ENCODE peak calls at places on chromosome 19, in five cellular contexts. W is gastrocnemius medialis, D is left ventricle myocardium inferior, K is endodermal cell, T is testis. E is an unnamed sample. For H3K9me3, the result is how much of the 10 kb centered on the place peaks cover.

GRCh38 chr19:39845621-39846175 is 481 bp downstream of the FBL start:
- DNase-seq in W (no peak), D (no peak), K (no peak), T (no peak), E (peak)

GRCh38 chr19:4305659-4306058 is 1.3 kb downstream of the FSD1 start:
- DNase-seq in W (no peak), D (no peak), K (no peak), T (no peak), E (no peak)

GRCh38 chr19:418761-419632 is 10.1 kb upstream of the C2CD4C start:
- DNase-seq in W (no peak), D (peak), K (peak), T (no peak), E (no peak)

GRCh38 chr19:1247747-1248453 is 483 bp upstream of the MIDN start:
- DNase-seq in W (peak), D (peak), K (peak), T (no peak), E (peak)

GRCh38 chr19:51317381-51317780 is 5.9 kb downstream of the IGLON5 start:
- DNase-seq in W (no peak), D (no peak), K (no peak), T (no peak), E (no peak)

GRCh38 chr19:29516358-29516725 is 9.5 kb upstream of the VSTM2B start:
- DNase-seq in W (no peak), D (peak), K (no peak), T (no peak), E (no peak)

GRCh38 chr19:42325896-42326771 is 699 bp downstream of the MEGF8 start:
- DNase-seq in W (no peak), D (peak), K (peak), T (no peak), E (peak)

GRCh38 chr19:18743281-18743825 is 47.8 kb downstream of the COMP start:
- DNase-seq in W (no peak), D (peak), K (peak), T (peak), E (peak)

GRCh38 chr19:40771101-40771539 is 4.2 kb upstream of the MIA start:
- DNase-seq in W (no peak), D (no peak), K (no peak), T (peak), E (peak)

GRCh38 chr19:30224689-30225606 is 147.2 kb upstream of the ZNF536 start:
- DNase-seq in W (no peak), D (no peak), K (peak), T (peak), E (peak)

GRCh38 chr19:47781590-47782318 is 3.3 kb downstream of the SELENOW start:
- DNase-seq in W (no peak), D (peak), K (no peak), T (peak), E (no peak)

GRCh38 chr19:48619692-48620565 is 623 bp downstream of the SPHK2 start:
- DNase-seq in W (no peak), D (no peak), K (peak), T (no peak), E (no peak)

GRCh38 chr19:45420871-45421270 is 2.8 kb downstream of the ERCC1 start:
- DNase-seq in W (no peak), D (no peak), K (no peak), T (no peak), E (no peak)

GRCh38 chr19:1045247-1045603 is 5.3 kb downstream of the ABCA7 start:
- DNase-seq in W (no peak), D (no peak), K (peak), T (peak), E (peak)

GRCh38 chr19:47021536-47022139 is 2.0 kb downstream of the NPAS1 start:
- DNase-seq in W (no peak), D (no peak), K (peak), T (no peak), E (no peak)

GRCh38 chr19:18650048-18650435 is 13.2 kb downstream of the KLHL26 start:
- DNase-seq in W (peak), D (peak), K (peak), T (peak), E (no peak)

GRCh38 chr19:52943884-52944643 is 18.6 kb downstream of the ZNF816 start:
- DNase-seq in W (no peak), D (no peak), K (peak), T (no peak), E (no peak)

GRCh38 chr19:3753631-3754410 is 7.7 kb downstream of the APBA3 start:
- DNase-seq in W (no peak), D (no peak), K (no peak), T (no peak), E (no peak)

GRCh38 chr19:4575978-4576933 is 16.8 kb upstream of the SEMA6B start:
- DNase-seq in W (peak), D (peak), K (peak), T (peak), E (peak)

DNA sequence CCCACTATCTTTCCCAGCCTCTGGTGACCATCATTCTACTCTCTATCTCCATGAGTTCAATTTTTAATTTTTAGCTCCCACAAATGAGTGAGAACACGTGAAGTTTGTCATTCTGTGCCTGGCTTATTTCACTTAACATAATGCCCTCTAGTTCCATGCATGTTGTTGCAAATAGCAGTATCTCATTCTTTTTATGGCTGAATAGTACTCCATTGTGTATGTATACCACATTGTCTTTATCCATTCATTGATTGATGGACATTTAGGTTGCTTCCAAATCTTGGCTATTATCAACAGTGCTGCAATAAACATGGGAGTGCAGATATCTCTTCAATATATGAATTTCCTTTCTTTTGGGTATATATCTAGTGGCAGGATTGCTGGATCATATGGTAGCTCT is 22.9 kb upstream of the ZFP82 start:
- DNase-seq in W (no peak), D (no peak), K (no peak), T (no peak), E (no peak)
- H3K9me3 ChIP-seq in W (under half), D (half or more), K (under half), T (under half), E (under half)

GRCh38 chr19:43902399-43902798 is 32.7 kb downstream of the ZNF45 start:
- DNase-seq in W (no peak), D (no peak), K (no peak), T (no peak), E (no peak)
- H3K9me3 ChIP-seq in W (under half), D (half or more), K (under half), T (under half), E (under half)

DNA sequence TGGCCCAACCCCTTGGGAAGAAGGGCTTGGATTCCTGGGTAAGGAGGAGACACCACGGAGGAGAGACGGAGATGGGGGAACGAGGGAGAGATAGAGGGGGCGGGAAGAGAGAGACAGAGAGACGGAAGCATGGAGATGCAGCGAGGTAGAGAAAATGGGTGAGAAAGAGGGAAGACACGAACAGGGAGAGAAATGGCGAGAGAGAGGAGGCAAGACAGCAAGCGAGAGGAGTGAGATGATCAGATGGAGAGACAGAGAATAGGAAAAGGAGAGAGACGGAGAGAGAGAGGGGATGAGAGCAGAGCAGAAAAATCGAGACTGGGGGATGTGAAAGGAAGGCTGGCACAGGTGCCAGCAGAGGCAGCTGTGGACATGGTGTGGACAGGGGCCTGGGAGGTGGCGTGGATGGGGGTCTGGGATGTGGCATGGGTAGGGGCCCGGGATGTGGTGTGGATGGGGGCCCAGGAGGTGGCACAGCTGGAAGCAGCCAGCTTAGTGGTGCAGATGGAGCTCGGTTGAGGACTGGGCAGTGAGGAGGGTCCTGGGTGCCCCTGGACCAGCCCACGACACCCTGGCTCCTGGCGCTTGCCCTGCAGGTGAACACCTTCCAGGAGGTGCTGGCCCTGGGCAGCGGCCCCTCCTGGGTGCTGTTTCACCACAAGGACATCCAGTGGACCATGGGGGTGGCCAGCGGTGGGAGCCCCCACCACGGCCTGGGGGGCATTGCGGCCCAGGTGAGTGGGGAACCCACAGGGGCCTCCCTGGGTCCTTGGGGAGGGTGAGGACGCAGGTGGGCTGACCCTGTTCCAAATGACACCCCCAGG is 33.9 kb downstream of the HPN start:
- DNase-seq in W (no peak), D (no peak), K (no peak), T (no peak), E (no peak)
- H3K9me3 ChIP-seq in W (under half), D (under half), K (under half), T (under half), E (under half)

DNA sequence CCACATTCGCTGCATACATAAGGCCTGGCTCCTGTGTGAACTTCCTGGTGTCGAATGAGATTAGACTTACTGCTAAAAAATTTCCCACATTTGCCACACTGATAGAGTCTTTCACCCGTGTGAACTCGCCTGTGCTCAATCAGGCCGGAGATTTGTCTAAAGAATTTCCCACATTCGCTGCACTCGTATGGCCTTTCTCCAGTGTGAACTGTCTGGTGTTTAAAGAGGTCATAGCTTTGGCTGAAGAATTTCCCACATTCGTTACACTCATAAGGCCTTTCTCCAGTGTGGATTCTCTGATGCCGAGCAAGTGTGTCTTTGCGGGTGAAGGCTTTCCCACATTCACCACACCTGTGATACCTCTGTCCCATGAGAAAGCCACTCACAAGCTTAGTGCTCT is 6.5 kb downstream of the ZNF671 start:
- DNase-seq in W (no peak), D (no peak), K (no peak), T (no peak), E (no peak)
- H3K9me3 ChIP-seq in W (under half), D (half or more), K (under half), T (under half), E (under half)

DNA sequence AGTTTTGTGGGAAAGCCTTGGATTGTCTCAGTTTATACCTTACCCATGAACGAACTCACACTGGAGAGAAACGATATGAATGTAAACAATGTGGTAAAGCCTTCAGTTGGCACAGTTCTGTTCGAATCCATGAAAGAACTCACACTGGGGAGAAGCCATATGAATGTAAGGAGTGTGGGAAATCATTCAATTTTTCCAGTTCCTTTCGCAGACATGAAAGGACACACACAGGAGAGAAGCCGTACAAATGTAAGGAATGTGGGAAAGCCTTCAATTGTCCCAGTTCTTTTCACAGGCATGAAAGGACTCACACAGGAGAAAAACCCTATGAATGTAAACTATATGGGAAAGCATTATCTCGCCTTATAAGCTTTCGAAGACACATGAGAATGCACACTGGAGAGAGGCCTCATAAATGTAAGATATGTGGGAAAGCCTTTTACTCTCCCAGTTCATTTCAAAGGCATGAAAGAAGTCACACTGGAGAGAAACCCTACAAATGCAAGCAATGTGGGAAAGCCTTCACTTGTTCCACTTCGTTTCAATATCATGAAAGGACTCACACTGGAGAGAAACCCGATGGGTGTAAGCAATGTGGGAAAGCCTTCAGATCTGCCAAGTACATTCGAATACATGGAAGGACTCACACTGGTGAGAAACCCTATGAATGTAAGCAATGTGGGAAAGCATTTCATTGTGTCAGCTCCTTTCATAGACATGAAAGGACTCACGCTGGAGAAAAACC is 7.5 kb upstream of the ZNF440 start:
- DNase-seq in W (no peak), D (no peak), K (no peak), T (no peak), E (no peak)
- H3K9me3 ChIP-seq in W (under half), D (under half), K (under half), T (under half), E (under half)

GRCh38 chr19:57288373-57288772 is 8.1 kb downstream of the ZNF460 start:
- DNase-seq in W (no peak), D (no peak), K (no peak), T (no peak), E (no peak)

GRCh38 chr19:57293719-57294118 is 13.4 kb downstream of the ZNF460 start:
- DNase-seq in W (no peak), D (no peak), K (no peak), T (no peak), E (no peak)

DNA sequence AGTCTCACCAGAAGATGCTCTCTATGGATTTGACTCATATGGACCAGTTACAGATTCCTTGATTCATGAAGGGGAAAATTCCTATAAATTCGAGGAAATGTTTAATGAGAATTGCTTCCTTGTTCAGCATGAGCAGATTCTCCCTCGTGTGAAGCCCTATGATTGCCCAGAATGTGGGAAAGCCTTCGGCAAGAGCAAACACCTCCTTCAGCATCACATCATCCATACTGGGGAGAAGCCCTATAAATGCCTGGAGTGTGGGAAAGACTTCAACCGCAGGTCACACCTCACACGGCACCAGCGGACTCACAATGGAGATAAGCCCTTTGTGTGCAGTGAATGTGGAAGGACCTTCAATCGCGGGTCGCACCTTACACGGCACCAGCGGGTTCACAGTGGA is 10.7 kb downstream of the ZNF460 start:
- DNase-seq in W (no peak), D (no peak), K (no peak), T (no peak), E (no peak)
- H3K9me3 ChIP-seq in W (under half), D (half or more), K (under half), T (under half), E (under half)

DNA sequence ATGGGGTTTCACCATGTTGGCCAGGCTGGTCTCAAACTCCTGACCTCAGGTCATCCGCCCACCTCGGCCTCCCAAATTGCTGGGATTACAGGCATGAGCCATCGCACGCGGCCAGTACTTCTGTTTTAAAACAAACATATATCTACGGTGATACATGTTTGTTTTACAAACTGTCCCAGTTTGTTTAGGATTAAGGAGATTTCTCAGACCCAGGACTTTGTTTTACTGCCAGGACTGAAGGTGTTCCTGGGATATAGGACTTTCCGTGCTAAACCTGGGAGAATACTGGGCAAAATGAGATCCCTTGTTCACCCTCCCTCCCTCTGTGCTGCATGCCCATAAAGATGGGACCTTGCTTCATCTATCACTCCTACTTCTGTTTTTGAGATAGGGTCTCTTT is 8.8 kb downstream of the NLRP8 start:
- DNase-seq in W (no peak), D (no peak), K (no peak), T (no peak), E (no peak)
- H3K9me3 ChIP-seq in W (under half), D (under half), K (half or more), T (under half), E (under half)

GRCh38 chr19:49953376-49953775 is 7.6 kb downstream of the SIGLEC11 start:
- DNase-seq in W (no peak), D (no peak), K (no peak), T (no peak), E (no peak)

GRCh38 chr19:49954092-49954825 is 6.7 kb downstream of the SIGLEC11 start:
- DNase-seq in W (no peak), D (no peak), K (no peak), T (peak), E (peak)

GRCh38 chr19:49956113-49956491 is 4.9 kb downstream of the SIGLEC11 start:
- DNase-seq in W (no peak), D (no peak), K (no peak), T (no peak), E (no peak)

GRCh38 chr19:49954933-49955332 is 6.0 kb downstream of the SIGLEC11 start:
- DNase-seq in W (no peak), D (no peak), K (no peak), T (no peak), E (peak)

DNA sequence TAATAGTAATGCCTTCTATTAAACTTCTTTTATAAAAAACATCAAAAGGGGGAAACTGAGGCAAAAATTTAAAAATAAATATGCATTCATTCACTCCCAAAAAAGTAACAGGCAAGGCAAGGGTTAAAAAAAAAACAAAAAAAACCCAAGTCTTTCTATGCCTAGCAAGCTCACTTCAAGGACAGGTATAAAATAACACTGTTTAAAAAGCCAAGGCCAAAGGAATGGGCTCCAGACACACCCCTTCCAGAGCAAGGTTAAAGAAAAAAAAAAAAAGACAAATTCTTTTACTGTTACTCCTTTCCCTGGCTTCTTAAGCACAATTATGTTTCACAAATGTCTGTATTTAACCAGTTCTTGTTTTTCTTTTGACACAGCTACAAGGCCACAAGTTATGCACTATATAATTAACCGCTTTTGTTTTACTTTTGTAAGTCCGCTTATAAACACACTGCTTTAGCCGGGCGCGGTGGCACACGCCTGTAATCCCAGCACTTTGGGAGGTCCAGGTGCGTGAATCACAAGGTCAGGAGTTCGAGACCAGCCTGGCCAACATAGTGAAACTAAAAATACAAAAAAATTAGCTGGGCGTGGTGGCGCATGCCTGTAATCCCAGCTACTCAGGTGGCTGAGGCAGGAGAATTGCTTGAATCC is 3.6 kb downstream of the SIGLEC11 start:
- DNase-seq in W (no peak), D (no peak), K (no peak), T (no peak), E (peak)
- H3K9me3 ChIP-seq in W (under half), D (under half), K (under half), T (under half), E (under half)

GRCh38 chr19:9151367-9151766 is 11.2 kb downstream of the ZNF317 start:
- DNase-seq in W (no peak), D (no peak), K (no peak), T (no peak), E (no peak)

GRCh38 chr19:9155591-9155990 is 15.4 kb downstream of the ZNF317 start:
- DNase-seq in W (no peak), D (no peak), K (no peak), T (no peak), E (no peak)

GRCh38 chr19:9159891-9160290 is 18.9 kb upstream of the OR7D2 start:
- DNase-seq in W (no peak), D (no peak), K (no peak), T (no peak), E (no peak)

GRCh38 chr19:9161427-9161826 is 17.4 kb upstream of the OR7D2 start:
- DNase-seq in W (no peak), D (no peak), K (no peak), T (no peak), E (no peak)

GRCh38 chr19:9156304-9156703 is 16.1 kb downstream of the ZNF317 start:
- DNase-seq in W (no peak), D (no peak), K (no peak), T (no peak), E (no peak)
- H3K9me3 ChIP-seq in W (under half), D (half or more), K (half or more), T (under half), E (under half)